ENCODE peak calls at places on chromosome 4, in nine cellular contexts. N is ACHN; F is stimulated activated CD4-positive, alpha-beta T cell treated with anti-CD3 and anti-CD28 coated beads, Interleukin-1b, Interleukin-23, amount 100 ng/mL, for 1 hour; G is naive thymus-derived CD8-positive, alpha-beta T cell; A is transverse colon; T is A172; R is activated naive CD8-positive, alpha-beta T cell treated with anti-CD3 and anti-CD28 coated beads, Interleukin-2, amount 50 U/mL, for 24 hours; B is Ammon's horn; O is WTC11. K is an unnamed sample.
A peak's percentile ranks its signal among the peaks of the same experiment; 100 is the strongest.

GRCh38 chr4:56755901-56756300 is 65.6 kb downstream of the SPINK2 start:
- DNase-seq in N (no peak), F (no peak), G (no peak), A (no peak), T (peak; percentile 53), R (no peak), B (no peak), O (no peak), K (no peak)

GRCh38 chr4:121706595-121707021 is 9.8 kb upstream of the ANXA5 start:
- DNase-seq in N (peak; percentile 26), F (no peak), G (no peak), A (no peak), T (peak; percentile 88), R (peak; percentile 66), B (no peak), O (no peak), K (no peak)

GRCh38 chr4:168864831-168865541 is 145.1 kb downstream of the CBR4 start:
- DNase-seq in N (no peak), F (no peak), G (no peak), A (no peak), T (peak; percentile 25), R (no peak), B (no peak), O (peak; percentile 42), K (no peak)

GRCh38 chr4:23297327-23297726 is 592.5 kb downstream of the PPARGC1A start:
- DNase-seq in N (no peak), F (no peak), G (no peak), A (no peak), T (no peak), R (no peak), B (no peak), O (peak; percentile 13), K (no peak)

GRCh38 chr4:178240891-178241290 is 798.7 kb upstream of the AGA start:
- DNase-seq in N (no peak), F (no peak), G (no peak), A (no peak), T (no peak), R (no peak), B (no peak), O (no peak), K (no peak)

GRCh38 chr4:91243132-91243531 is 1060.6 kb upstream of the GRID2 start:
- DNase-seq in N (peak; percentile 37), F (no peak), G (no peak), A (no peak), T (peak; percentile 85), R (no peak), B (peak; percentile 31), O (no peak), K (no peak)

GRCh38 chr4:151888367-151888866 is 127.6 kb upstream of the GATB start:
- DNase-seq in N (no peak), F (no peak), G (no peak), A (no peak), T (no peak), R (no peak), B (no peak), O (no peak), K (no peak)

GRCh38 chr4:174794706-174795105 is 34.3 kb downstream of the GLRA3 start:
- DNase-seq in N (no peak), F (no peak), G (no peak), A (no peak), T (no peak), R (no peak), B (no peak), O (no peak), K (no peak)

GRCh38 chr4:3524920-3525319 is 7.3 kb downstream of the LRPAP1 start:
- DNase-seq in N (no peak), F (no peak), G (no peak), A (no peak), T (no peak), R (no peak), B (no peak), O (peak; percentile 9), K (no peak)

GRCh38 chr4:149973181-149973580 is 105.1 kb upstream of the DCLK2 start:
- DNase-seq in N (no peak), F (no peak), G (no peak), A (no peak), T (no peak), R (no peak), B (no peak), O (no peak), K (no peak)

GRCh38 chr4:6225469-6225868 is 25.1 kb upstream of the JAKMIP1 start:
- DNase-seq in N (peak; percentile 33), F (no peak), G (no peak), A (no peak), T (peak; percentile 41), R (peak; percentile 19), B (no peak), O (peak; percentile 73), K (peak; percentile 4)

GRCh38 chr4:52959545-52959944 is 97.4 kb downstream of the RASL11B start:
- DNase-seq in N (no peak), F (no peak), G (no peak), A (no peak), T (no peak), R (no peak), B (no peak), O (no peak), K (no peak)

GRCh38 chr4:37609621-37610020 is 76.6 kb downstream of the RELL1 start:
- DNase-seq in N (no peak), F (no peak), G (no peak), A (no peak), T (no peak), R (no peak), B (no peak), O (no peak), K (no peak)

GRCh38 chr4:159248383-159249178 is 145.7 kb downstream of the RAPGEF2 start:
- DNase-seq in N (no peak), F (no peak), G (no peak), A (no peak), T (peak; percentile 36), R (no peak), B (peak; percentile 64), O (no peak), K (no peak)

GRCh38 chr4:152943673-152944072 is 7.5 kb downstream of the FHDC1 start:
- DNase-seq in N (no peak), F (no peak), G (no peak), A (no peak), T (no peak), R (no peak), B (no peak), O (no peak), K (no peak)

GRCh38 chr4:102791318-102791835 is 30.6 kb upstream of the MANBA start:
- DNase-seq in N (no peak), F (no peak), G (no peak), A (no peak), T (no peak), R (no peak), B (no peak), O (no peak), K (no peak)

GRCh38 chr4:10087152-10087791 is 29.3 kb downstream of the WDR1 start:
- DNase-seq in N (no peak), F (no peak), G (peak; percentile 55), A (no peak), T (no peak), R (no peak), B (no peak), O (no peak), K (no peak)

GRCh38 chr4:151540728-151541437 is 131.9 kb downstream of the FHIP1A start:
- DNase-seq in N (peak; percentile 49), F (no peak), G (no peak), A (peak; percentile 43), T (peak; percentile 92), R (no peak), B (no peak), O (no peak), K (no peak)

GRCh38 chr4:139872274-139872673 is 206.7 kb downstream of the MGST2 start:
- DNase-seq in N (peak; percentile 36), F (no peak), G (no peak), A (no peak), T (peak; percentile 86), R (no peak), B (no peak), O (no peak), K (peak; percentile 95)

GRCh38 chr4:61397174-61397573 is 197.0 kb downstream of the ADGRL3 start:
- DNase-seq in N (no peak), F (no peak), G (no peak), A (no peak), T (no peak), R (no peak), B (peak; percentile 13), O (no peak), K (peak; percentile 26)

GRCh38 chr4:146439999-146440398 is 81.7 kb downstream of the SLC10A7 start:
- DNase-seq in N (no peak), F (no peak), G (no peak), A (no peak), T (no peak), R (no peak), B (no peak), O (no peak), K (no peak)

GRCh38 chr4:1242506-1243450 is 6.2 kb downstream of the CTBP1 start:
- DNase-seq in N (no peak), F (no peak), G (no peak), A (peak; percentile 4), T (no peak), R (no peak), B (no peak), O (no peak), K (no peak)

GRCh38 chr4:134632056-134632455 is 430.5 kb upstream of the PABPC4L start:
- DNase-seq in N (no peak), F (no peak), G (no peak), A (no peak), T (peak; percentile 2), R (no peak), B (no peak), O (no peak), K (no peak)

GRCh38 chr4:24369630-24370029 is 214.7 kb downstream of the DHX15 start:
- DNase-seq in N (no peak), F (no peak), G (no peak), A (no peak), T (no peak), R (no peak), B (peak; percentile 8), O (no peak), K (no peak)

GRCh38 chr4:113733685-113734084 is 27.9 kb downstream of the CAMK2D start:
- DNase-seq in N (no peak), F (no peak), G (no peak), A (no peak), T (no peak), R (no peak), B (no peak), O (no peak), K (no peak)

GRCh38 chr4:166064706-166065105 is 191.7 kb downstream of the TLL1 start:
- DNase-seq in N (no peak), F (no peak), G (no peak), A (no peak), T (no peak), R (no peak), B (no peak), O (no peak), K (no peak)

GRCh38 chr4:140469806-140470733 is 28.0 kb downstream of the MGAT4D start:
- DNase-seq in N (no peak), F (no peak), G (no peak), A (no peak), T (no peak), R (no peak), B (no peak), O (peak; percentile 43), K (no peak)

GRCh38 chr4:26719954-26720552 is 136.2 kb downstream of the TBC1D19 start:
- DNase-seq in N (peak; percentile 52), F (no peak), G (no peak), A (no peak), T (peak; percentile 11), R (no peak), B (no peak), O (no peak), K (peak; percentile 50)

GRCh38 chr4:38759077-38759789 is 23.6 kb downstream of the TLR10 start:
- DNase-seq in N (peak; percentile 33), F (peak; percentile 25), G (peak; percentile 81), A (peak; percentile 68), T (peak; percentile 25), R (peak; percentile 68), B (peak; percentile 97), O (peak; percentile 67), K (peak; percentile 65)

GRCh38 chr4:52550186-52550585 is 108.9 kb downstream of the USP46 start:
- DNase-seq in N (no peak), F (no peak), G (no peak), A (no peak), T (no peak), R (no peak), B (no peak), O (no peak), K (no peak)

GRCh38 chr4:5435201-5435600 is 273.2 kb downstream of the EVC2 start:
- DNase-seq in N (no peak), F (no peak), G (no peak), A (no peak), T (no peak), R (no peak), B (no peak), O (no peak), K (no peak)

K was measured in Kasumi-1.